ENCODE peak calls at places on chromosomes 1 and 21, in five cellular contexts. A is ovary, B is SJSA1, Z is stomach, R is hepatocyte. W is an unnamed sample.

GRCh38 chr1:72371259-72372035 is 89.1 kb upstream of the NEGR1 start:
- DNase-seq in A (no peak), B (no peak), Z (no peak), R (no peak), W (no peak)

GRCh38 chr1:64038119-64038518 is 165.3 kb upstream of the UBE2U start:
- DNase-seq in A (no peak), B (peak; percentile 33), Z (no peak), R (no peak), W (no peak)

GRCh38 chr1:34529935-34530859 is 224.7 kb upstream of the GJB5 start:
- DNase-seq in A (no peak), B (no peak), Z (no peak), R (no peak), W (no peak)

GRCh38 chr1:184664661-184665060 is 90.0 kb downstream of the EDEM3 start:
- DNase-seq in A (peak; percentile 27), B (no peak), Z (no peak), R (no peak), W (no peak)

GRCh38 chr1:162854245-162854860 is 6.6 kb downstream of the CCDC190 start:
- DNase-seq in A (peak; percentile 51), B (peak; percentile 78), Z (peak; percentile 76), R (peak; percentile 76), W (peak; percentile 61)

GRCh38 chr1:198934901-198935301 is 296.1 kb downstream of the PTPRC start:
- DNase-seq in A (no peak), B (no peak), Z (no peak), R (no peak), W (no peak)

GRCh38 chr1:108556079-108556478 is 3.8 kb upstream of the EEIG2 start:
- DNase-seq in A (no peak), B (no peak), Z (no peak), R (no peak), W (no peak)

GRCh38 chr21:39077816-39078215 is 105.4 kb downstream of the PSMG1 start:
- DNase-seq in A (no peak), B (peak; percentile 67), Z (no peak), R (no peak), W (no peak)

GRCh38 chr1:46606255-46606965 is 2.3 kb upstream of the MKNK1 start:
- DNase-seq in A (no peak), B (no peak), Z (no peak), R (no peak), W (no peak)

GRCh38 chr1:12600880-12601633 is 17.0 kb downstream of the DHRS3 start:
- DNase-seq in A (no peak), B (peak; percentile 15), Z (peak; percentile 68), R (peak; percentile 61), W (no peak)

GRCh38 chr1:64532646-64533045 is 62.7 kb downstream of the CACHD1 start:
- DNase-seq in A (no peak), B (no peak), Z (no peak), R (no peak), W (no peak)

GRCh38 chr1:189782280-189782679 is 695.4 kb downstream of the BRINP3 start:
- DNase-seq in A (no peak), B (no peak), Z (no peak), R (no peak), W (no peak)

GRCh38 chr1:36650200-36651065 is 167.7 kb upstream of the CSF3R start:
- DNase-seq in A (peak; percentile 28), B (peak; percentile 10), Z (peak; percentile 75), R (peak; percentile 80), W (peak; percentile 60)

GRCh38 chr1:184186167-184186566 is 134.6 kb downstream of the TSEN15 start:
- DNase-seq in A (no peak), B (no peak), Z (no peak), R (no peak), W (no peak)

GRCh38 chr1:221093903-221094865 is 214.9 kb downstream of the HLX start:
- DNase-seq in A (no peak), B (peak; percentile 57), Z (no peak), R (no peak), W (no peak)

GRCh38 chr1:235129774-235130570 is 1.3 kb upstream of the TOMM20 start:
- DNase-seq in A (no peak), B (no peak), Z (no peak), R (no peak), W (no peak)

GRCh38 chr1:94623560-94624148 is 82.1 kb upstream of the F3 start:
- DNase-seq in A (no peak), B (peak; percentile 78), Z (no peak), R (no peak), W (no peak)

GRCh38 chr1:90850181-90850924 is 133.3 kb upstream of the BARHL2 start:
- DNase-seq in A (peak; percentile 33), B (peak; percentile 62), Z (no peak), R (peak; percentile 58), W (no peak)

GRCh38 chr1:173064011-173064410 is 13.3 kb upstream of the TNFSF18 start:
- DNase-seq in A (no peak), B (peak; percentile 38), Z (no peak), R (no peak), W (no peak)

GRCh38 chr1:222754386-222755139 is 17.6 kb downstream of the FAM177B start:
- DNase-seq in A (no peak), B (peak; percentile 90), Z (no peak), R (peak; percentile 71), W (peak; percentile 65)

GRCh38 chr21:25837545-25838263 is 102.9 kb downstream of the GABPA start:
- DNase-seq in A (no peak), B (peak; percentile 81), Z (no peak), R (peak; percentile 50), W (no peak)

GRCh38 chr1:118049981-118050380 is 120.4 kb downstream of the WDR3 start:
- DNase-seq in A (no peak), B (no peak), Z (no peak), R (peak; percentile 19), W (no peak)

GRCh38 chr1:60746278-60746761 is 336.0 kb upstream of the NFIA start:
- DNase-seq in A (no peak), B (no peak), Z (no peak), R (no peak), W (no peak)

GRCh38 chr1:184748767-184749166 is 5.9 kb downstream of the EDEM3 start:
- DNase-seq in A (no peak), B (no peak), Z (no peak), R (no peak), W (no peak)

GRCh38 chr1:70142120-70142519 is 63.3 kb downstream of the LRRC40 start:
- DNase-seq in A (no peak), B (no peak), Z (no peak), R (no peak), W (no peak)

GRCh38 chr1:243628476-243628907 is 221.6 kb downstream of the AKT3 start:
- DNase-seq in A (no peak), B (no peak), Z (no peak), R (no peak), W (no peak)

GRCh38 chr1:227124461-227124860 is 184.4 kb downstream of the COQ8A start:
- DNase-seq in A (no peak), B (no peak), Z (no peak), R (no peak), W (no peak)

GRCh38 chr1:6454856-6455751 is 10.9 kb downstream of the TNFRSF25 start:
- DNase-seq in A (no peak), B (no peak), Z (no peak), R (no peak), W (no peak)

GRCh38 chr1:150748859-150749719 is 16.5 kb downstream of the CTSS start:
- DNase-seq in A (no peak), B (no peak), Z (no peak), R (no peak), W (no peak)

GRCh38 chr1:243968413-243968812 is 82.7 kb upstream of the ZBTB18 start:
- DNase-seq in A (no peak), B (peak; percentile 90), Z (no peak), R (no peak), W (no peak)

GRCh38 chr1:116764466-116764896 is 10.3 kb downstream of the CD2 start:
- DNase-seq in A (no peak), B (no peak), Z (no peak), R (no peak), W (no peak)

DNA sequence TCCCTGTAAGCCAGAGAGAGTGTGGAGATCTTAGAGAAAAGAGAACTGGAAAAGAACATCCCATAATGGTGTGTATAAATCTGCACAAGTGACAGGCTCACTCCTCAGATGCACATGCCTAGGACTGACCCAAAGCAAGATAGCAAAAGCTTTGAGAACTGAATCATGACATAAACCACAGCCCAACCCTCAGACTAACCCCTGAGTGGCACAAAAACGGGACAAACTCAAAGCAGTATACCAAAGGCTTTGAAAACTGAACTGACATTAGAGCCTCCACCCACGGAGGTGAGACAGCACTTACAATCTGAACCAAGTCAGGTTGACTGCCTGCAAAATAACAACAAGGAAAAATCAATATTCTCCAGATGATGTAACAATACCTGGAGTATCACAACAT is 70.8 kb downstream of the TIAM1 start:
- DNase-seq in A (no peak), B (no peak), Z (no peak), R (no peak), W (no peak)
- H3K9me3 ChIP-seq in A (no peaks in the 10 kb centered on the region), B (no peaks in the 10 kb centered on the region), Z (no peaks in the 10 kb centered on the region), R (no peaks in the 10 kb centered on the region), W (no peaks in the 10 kb centered on the region)

GRCh38 chr1:200893411-200893901 is 1.2 kb upstream of the INAVA start:
- DNase-seq in A (no peak), B (no peak), Z (no peak), R (peak; percentile 75), W (no peak)
- H3K9me3 ChIP-seq in A (no peaks in the 10 kb centered on the region), B (no peaks in the 10 kb centered on the region), Z (no peaks in the 10 kb centered on the region), R (no peaks in the 10 kb centered on the region), W (no peaks in the 10 kb centered on the region)

GRCh38 chr1:49323925-49324540 is 547.3 kb upstream of the BEND5 start:
- DNase-seq in A (no peak), B (no peak), Z (no peak), R (no peak), W (no peak)

GRCh38 chr1:49319426-49319963 is 542.8 kb upstream of the BEND5 start:
- DNase-seq in A (no peak), B (no peak), Z (no peak), R (no peak), W (no peak)

DNA sequence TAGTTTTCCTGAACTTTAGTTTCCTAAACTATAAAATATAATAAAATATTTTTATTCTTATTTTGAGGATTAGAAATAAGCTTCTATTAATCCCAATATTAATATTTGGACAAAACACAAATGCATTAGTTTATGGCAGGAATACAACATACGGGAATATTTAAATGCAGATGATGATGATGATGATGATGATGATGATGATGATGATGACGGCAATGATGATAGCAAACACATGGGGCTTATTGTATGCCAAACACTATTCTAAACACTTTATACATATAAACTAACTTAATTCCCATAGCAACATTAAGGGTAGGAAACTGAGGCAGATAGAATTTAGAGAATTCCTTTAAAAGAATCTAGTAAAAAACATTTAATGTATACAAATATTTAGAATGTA is 541.5 kb upstream of the BEND5 start:
- DNase-seq in A (no peak), B (no peak), Z (no peak), R (no peak), W (no peak)
- H3K9me3 ChIP-seq in A (no peaks in the 10 kb centered on the region), B (no peaks in the 10 kb centered on the region), Z (no peaks in the 10 kb centered on the region), R (no peaks in the 10 kb centered on the region), W (no peaks in the 10 kb centered on the region)

GRCh38 chr1:4128616-4129015 is 228.5 kb upstream of the C1orf174 start:
- DNase-seq in A (no peak), B (no peak), Z (no peak), R (no peak), W (no peak)

GRCh38 chr1:4129693-4130092 is 229.6 kb upstream of the C1orf174 start:
- DNase-seq in A (no peak), B (no peak), Z (no peak), R (no peak), W (no peak)

GRCh38 chr1:4124631-4125145 is 224.6 kb upstream of the C1orf174 start:
- DNase-seq in A (no peak), B (no peak), Z (no peak), R (no peak), W (no peak)

GRCh38 chr1:4127595-4128140 is 227.6 kb upstream of the C1orf174 start:
- DNase-seq in A (no peak), B (no peak), Z (no peak), R (no peak), W (no peak)

GRCh38 chr1:4126731-4127594 is 226.9 kb upstream of the C1orf174 start:
- DNase-seq in A (no peak), B (no peak), Z (no peak), R (no peak), W (no peak)
- H3K9me3 ChIP-seq in A (no peaks in the 10 kb centered on the region), B (peaks cover 3% of the 10 kb centered on the region), Z (peaks cover 9% of the 10 kb centered on the region), R (no peaks in the 10 kb centered on the region), W (no peaks in the 10 kb centered on the region)